ENCODE peak calls at places on chromosomes 3 and 15, in five cellular contexts. One of them, this sample, is unnamed.

GRCh38 chr15:90315276-90315982 is 36.7 kb upstream of the ZNF774 start:
- DNase-seq in ovary: peak; percentile 78
- DNase-seq in astrocyte of the spinal cord: peak; percentile 52
- DNase-seq in cardiac fibroblast: peak; percentile 78
- DNase-seq in OCI-LY7: no peak
- DNase-seq in this sample: peak; percentile 96

GRCh38 chr3:51354766-51355615 is 30.1 kb upstream of the MANF start:
- DNase-seq in ovary: peak; percentile 3
- DNase-seq in astrocyte of the spinal cord: no peak
- DNase-seq in cardiac fibroblast: no peak
- DNase-seq in OCI-LY7: no peak
- DNase-seq in this sample: no peak

GRCh38 chr3:119294889-119295769 is 946 bp downstream of the ARHGAP31 start:
- DNase-seq in ovary: peak; percentile 61
- DNase-seq in astrocyte of the spinal cord: peak; percentile 64
- DNase-seq in cardiac fibroblast: peak; percentile 52
- DNase-seq in OCI-LY7: peak; percentile 57
- DNase-seq in this sample: peak; percentile 35

GRCh38 chr3:128794067-128794768 is 68.2 kb downstream of the RAB7A start:
- DNase-seq in ovary: no peak
- DNase-seq in astrocyte of the spinal cord: peak; percentile 86
- DNase-seq in cardiac fibroblast: peak; percentile 83
- DNase-seq in OCI-LY7: no peak
- DNase-seq in this sample: peak; percentile 56

GRCh38 chr3:59766165-59766872 is 716.5 kb upstream of the CFAP20DC start:
- DNase-seq in ovary: no peak
- DNase-seq in astrocyte of the spinal cord: no peak
- DNase-seq in cardiac fibroblast: no peak
- DNase-seq in OCI-LY7: no peak
- DNase-seq in this sample: peak; percentile 60

GRCh38 chr3:99714146-99714545 is 75.8 kb downstream of the COL8A1 start:
- DNase-seq in ovary: no peak
- DNase-seq in astrocyte of the spinal cord: peak; percentile 81
- DNase-seq in cardiac fibroblast: peak; percentile 66
- DNase-seq in OCI-LY7: no peak
- DNase-seq in this sample: peak; percentile 67

GRCh38 chr3:54188176-54188791 is 65.9 kb downstream of the CACNA2D3 start:
- DNase-seq in ovary: peak; percentile 40
- DNase-seq in astrocyte of the spinal cord: peak; percentile 34
- DNase-seq in cardiac fibroblast: peak; percentile 55
- DNase-seq in OCI-LY7: peak; percentile 57
- DNase-seq in this sample: peak; percentile 84

GRCh38 chr3:46312996-46313395 is 40.9 kb upstream of the CCR2 start:
- DNase-seq in ovary: no peak
- DNase-seq in astrocyte of the spinal cord: no peak
- DNase-seq in cardiac fibroblast: peak; percentile 34
- DNase-seq in OCI-LY7: no peak
- DNase-seq in this sample: peak; percentile 58

GRCh38 chr15:93036922-93037321 is 52.1 kb downstream of the RGMA start:
- DNase-seq in ovary: no peak
- DNase-seq in astrocyte of the spinal cord: no peak
- DNase-seq in cardiac fibroblast: no peak
- DNase-seq in OCI-LY7: no peak
- DNase-seq in this sample: no peak

GRCh38 chr3:151962891-151963290 is 89.4 kb downstream of the SUCNR1 start:
- DNase-seq in ovary: no peak
- DNase-seq in astrocyte of the spinal cord: no peak
- DNase-seq in cardiac fibroblast: no peak
- DNase-seq in OCI-LY7: no peak
- DNase-seq in this sample: no peak

GRCh38 chr3:101940521-101940992 is 91.2 kb downstream of the NFKBIZ start:
- DNase-seq in ovary: peak; percentile 46
- DNase-seq in astrocyte of the spinal cord: peak; percentile 98
- DNase-seq in cardiac fibroblast: peak; percentile 99
- DNase-seq in OCI-LY7: no peak
- DNase-seq in this sample: peak; percentile 99

GRCh38 chr3:94937980-94938379 is 875.1 kb downstream of the NSUN3 start:
- DNase-seq in ovary: no peak
- DNase-seq in astrocyte of the spinal cord: no peak
- DNase-seq in cardiac fibroblast: no peak
- DNase-seq in OCI-LY7: no peak
- DNase-seq in this sample: no peak

GRCh38 chr3:163476179-163476578 is 1602.1 kb downstream of the SI start:
- DNase-seq in ovary: no peak
- DNase-seq in astrocyte of the spinal cord: peak; percentile 2
- DNase-seq in cardiac fibroblast: peak; percentile 2
- DNase-seq in OCI-LY7: no peak
- DNase-seq in this sample: peak; percentile 7

GRCh38 chr3:194224937-194225422 is 89.0 kb downstream of the HES1 start:
- DNase-seq in ovary: no peak
- DNase-seq in astrocyte of the spinal cord: no peak
- DNase-seq in cardiac fibroblast: no peak
- DNase-seq in OCI-LY7: no peak
- DNase-seq in this sample: no peak

GRCh38 chr15:79849789-79850188 is 47.0 kb downstream of the MTHFS start:
- DNase-seq in ovary: no peak
- DNase-seq in astrocyte of the spinal cord: peak; percentile 50
- DNase-seq in cardiac fibroblast: peak; percentile 67
- DNase-seq in OCI-LY7: peak; percentile 54
- DNase-seq in this sample: peak; percentile 69

GRCh38 chr3:128231596-128231995 is 78.3 kb downstream of the EEFSEC start:
- DNase-seq in ovary: no peak
- DNase-seq in astrocyte of the spinal cord: no peak
- DNase-seq in cardiac fibroblast: no peak
- DNase-seq in OCI-LY7: no peak
- DNase-seq in this sample: no peak

GRCh38 chr3:52218953-52219650 is 6.3 kb downstream of the TLR9 start:
- DNase-seq in ovary: peak; percentile 39
- DNase-seq in astrocyte of the spinal cord: no peak
- DNase-seq in cardiac fibroblast: peak; percentile 33
- DNase-seq in OCI-LY7: no peak
- DNase-seq in this sample: peak; percentile 54

GRCh38 chr3:87313641-87314040 is 37.3 kb upstream of the POU1F1 start:
- DNase-seq in ovary: no peak
- DNase-seq in astrocyte of the spinal cord: no peak
- DNase-seq in cardiac fibroblast: no peak
- DNase-seq in OCI-LY7: no peak
- DNase-seq in this sample: no peak

GRCh38 chr15:37881237-37882013 is 53.0 kb upstream of the TMCO5A start:
- DNase-seq in ovary: no peak
- DNase-seq in astrocyte of the spinal cord: no peak
- DNase-seq in cardiac fibroblast: no peak
- DNase-seq in OCI-LY7: no peak
- DNase-seq in this sample: no peak

GRCh38 chr3:23741403-23741706 is 64.4 kb upstream of the UBE2E1 start:
- DNase-seq in ovary: no peak
- DNase-seq in astrocyte of the spinal cord: no peak
- DNase-seq in cardiac fibroblast: no peak
- DNase-seq in OCI-LY7: no peak
- DNase-seq in this sample: no peak

GRCh38 chr3:163916596-163917560 is 1161.4 kb downstream of the SI start:
- DNase-seq in ovary: no peak
- DNase-seq in astrocyte of the spinal cord: no peak
- DNase-seq in cardiac fibroblast: no peak
- DNase-seq in OCI-LY7: peak; percentile 33
- DNase-seq in this sample: no peak

GRCh38 chr15:82414536-82415191 is 15.0 kb upstream of the GOLGA6L9 start:
- DNase-seq in ovary: no peak
- DNase-seq in astrocyte of the spinal cord: no peak
- DNase-seq in cardiac fibroblast: peak; percentile 25
- DNase-seq in OCI-LY7: no peak
- DNase-seq in this sample: peak; percentile 8

GRCh38 chr3:126308394-126309125 is 48.6 kb downstream of the KLF15 start:
- DNase-seq in ovary: peak; percentile 23
- DNase-seq in astrocyte of the spinal cord: no peak
- DNase-seq in cardiac fibroblast: no peak
- DNase-seq in OCI-LY7: no peak
- DNase-seq in this sample: no peak

GRCh38 chr3:197496746-197497125 is 59.0 kb downstream of the BDH1 start:
- DNase-seq in ovary: no peak
- DNase-seq in astrocyte of the spinal cord: no peak
- DNase-seq in cardiac fibroblast: peak; percentile 70
- DNase-seq in OCI-LY7: no peak
- DNase-seq in this sample: no peak

GRCh38 chr3:149959443-149959842 is 11.3 kb downstream of the PFN2 start:
- DNase-seq in ovary: no peak
- DNase-seq in astrocyte of the spinal cord: no peak
- DNase-seq in cardiac fibroblast: no peak
- DNase-seq in OCI-LY7: no peak
- DNase-seq in this sample: no peak

GRCh38 chr3:44903751-44904150 is 29.3 kb downstream of the TGM4 start:
- DNase-seq in ovary: no peak
- DNase-seq in astrocyte of the spinal cord: no peak
- DNase-seq in cardiac fibroblast: no peak
- DNase-seq in OCI-LY7: no peak
- DNase-seq in this sample: no peak

GRCh38 chr3:41710646-41711388 is 251.1 kb downstream of the ULK4 start:
- DNase-seq in ovary: no peak
- DNase-seq in astrocyte of the spinal cord: peak; percentile 92
- DNase-seq in cardiac fibroblast: peak; percentile 80
- DNase-seq in OCI-LY7: no peak
- DNase-seq in this sample: peak; percentile 66

DNA sequence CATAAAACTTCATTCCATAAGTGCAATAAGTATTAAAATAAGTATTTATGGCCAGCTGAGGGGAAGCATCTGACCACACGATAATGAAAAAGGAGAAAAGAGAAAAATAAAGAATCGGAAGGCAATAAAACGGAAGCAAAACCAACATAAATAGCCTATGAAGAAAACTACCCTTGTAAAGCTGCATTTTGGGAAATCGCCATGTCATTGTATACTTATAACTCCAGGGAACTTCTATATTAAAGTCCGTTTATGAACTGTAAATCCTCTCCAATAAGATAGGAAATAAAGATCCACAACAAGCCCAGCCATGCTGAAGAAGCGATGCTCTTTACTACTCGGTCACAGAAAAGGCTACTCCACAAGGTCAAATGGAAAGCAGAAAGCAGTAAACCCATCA is 47.7 kb downstream of the MORC1 start:
- DNase-seq in ovary: no peak
- DNase-seq in astrocyte of the spinal cord: no peak
- DNase-seq in cardiac fibroblast: no peak
- DNase-seq in OCI-LY7: no peak
- DNase-seq in this sample: no peak
- TF ChIP-seq CTCF in ovary: no peak
- TF ChIP-seq CTCF in astrocyte of the spinal cord: no peak
- TF ChIP-seq CTCF in cardiac fibroblast: no peak
- TF ChIP-seq CTCF in OCI-LY7: no peak
- TF ChIP-seq CTCF in this sample: no peak

GRCh38 chr15:32885711-32886110 is 167.9 kb downstream of the GREM1 start:
- DNase-seq in ovary: no peak
- DNase-seq in astrocyte of the spinal cord: no peak
- DNase-seq in cardiac fibroblast: no peak
- DNase-seq in OCI-LY7: no peak
- DNase-seq in this sample: no peak

GRCh38 chr15:32881528-32881927 is 163.7 kb downstream of the GREM1 start:
- DNase-seq in ovary: no peak
- DNase-seq in astrocyte of the spinal cord: no peak
- DNase-seq in cardiac fibroblast: no peak
- DNase-seq in OCI-LY7: peak; percentile 39
- DNase-seq in this sample: no peak

GRCh38 chr15:32887090-32887489 is 169.3 kb downstream of the GREM1 start:
- DNase-seq in ovary: no peak
- DNase-seq in astrocyte of the spinal cord: no peak
- DNase-seq in cardiac fibroblast: no peak
- DNase-seq in OCI-LY7: no peak
- DNase-seq in this sample: no peak

GRCh38 chr15:32886441-32886840 is 168.6 kb downstream of the GREM1 start:
- DNase-seq in ovary: no peak
- DNase-seq in astrocyte of the spinal cord: no peak
- DNase-seq in cardiac fibroblast: no peak
- DNase-seq in OCI-LY7: no peak
- DNase-seq in this sample: no peak

DNA sequence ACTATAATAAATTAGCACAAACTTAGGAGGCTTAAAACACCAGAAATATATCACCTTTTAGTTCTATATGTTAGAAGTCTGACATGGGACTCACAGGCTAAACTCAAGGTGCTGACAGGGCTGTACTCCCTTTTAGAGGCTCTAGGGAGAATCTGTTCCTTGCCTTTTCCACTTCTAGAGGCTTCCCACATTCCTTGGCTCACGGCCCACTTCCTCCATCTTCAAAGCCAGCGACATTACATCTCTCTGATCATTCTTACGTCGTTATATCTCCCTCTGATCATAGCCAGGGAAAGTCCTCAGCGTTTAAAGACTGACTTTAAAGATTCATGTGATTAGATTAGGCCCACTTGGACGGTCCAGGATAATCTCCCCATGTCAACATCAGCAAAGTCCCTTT is 166.3 kb downstream of the GREM1 start:
- DNase-seq in ovary: no peak
- DNase-seq in astrocyte of the spinal cord: no peak
- DNase-seq in cardiac fibroblast: peak; percentile 65
- DNase-seq in OCI-LY7: no peak
- DNase-seq in this sample: peak; percentile 69
- H3K4me3 ChIP-seq in ovary: no peak overlapping the region
- H3K4me3 ChIP-seq in astrocyte of the spinal cord: no peak overlapping the region
- H3K4me3 ChIP-seq in cardiac fibroblast: no peak overlapping the region
- H3K4me3 ChIP-seq in OCI-LY7: no peak overlapping the region
- H3K4me3 ChIP-seq in this sample: no peak overlapping the region

DNA sequence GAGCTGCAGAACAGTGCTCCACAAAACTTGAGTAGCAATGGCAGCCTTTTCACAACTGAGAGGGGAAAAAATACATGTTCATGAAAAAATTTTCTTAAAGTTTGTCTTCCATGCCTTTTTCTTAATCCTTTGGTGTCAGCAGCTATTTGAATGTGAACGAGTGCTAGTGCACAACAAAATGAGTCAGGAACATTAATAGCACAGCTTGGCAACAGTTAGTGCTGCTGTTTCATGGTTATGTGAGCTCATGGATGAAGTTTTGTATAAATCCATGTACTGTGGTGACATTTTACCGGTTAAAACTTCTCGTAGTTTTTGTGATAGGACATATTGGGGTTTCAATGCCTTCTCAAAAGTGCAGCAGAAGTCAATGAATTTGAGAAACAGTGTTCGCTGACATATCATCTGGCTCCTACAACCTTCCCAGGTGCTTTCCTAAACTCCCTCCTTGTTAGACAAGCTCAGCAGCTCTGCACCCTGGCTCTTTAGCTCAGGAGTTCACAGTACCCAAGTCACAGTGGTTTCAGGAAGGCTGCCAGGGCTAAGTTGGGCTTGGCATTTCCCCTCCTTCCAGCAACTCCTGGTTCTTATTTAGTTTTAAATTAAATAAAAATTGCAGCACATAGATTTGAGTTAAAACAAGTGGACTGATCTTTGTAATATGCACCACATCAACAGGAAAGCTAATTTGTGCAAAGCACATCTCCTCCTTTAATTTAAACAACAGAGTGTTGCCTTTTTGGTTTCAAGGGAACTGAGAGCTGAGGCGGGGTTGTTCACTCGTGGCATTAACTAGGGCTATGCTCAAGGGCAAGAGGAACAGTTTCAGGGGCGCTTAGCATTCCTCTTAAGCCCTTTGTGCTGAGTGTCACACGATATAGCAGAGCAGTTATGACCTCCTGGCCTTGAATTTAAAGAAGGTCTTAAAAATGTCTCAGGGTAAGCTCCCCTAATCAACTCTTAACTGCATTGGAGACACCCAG is 362.8 kb downstream of the CHST2 start:
- DNase-seq in ovary: no peak
- DNase-seq in astrocyte of the spinal cord: peak; percentile 37
- DNase-seq in cardiac fibroblast: peak; percentile 46
- DNase-seq in OCI-LY7: no peak
- DNase-seq in this sample: no peak
- TF ChIP-seq CTCF in ovary: no peak
- TF ChIP-seq CTCF in astrocyte of the spinal cord: no peak
- TF ChIP-seq CTCF in cardiac fibroblast: no peak
- TF ChIP-seq CTCF in OCI-LY7: no peak
- TF ChIP-seq CTCF in this sample: no peak

GRCh38 chr3:40573985-40574384 is 49.2 kb downstream of the ZNF621 start:
- DNase-seq in ovary: no peak
- DNase-seq in astrocyte of the spinal cord: no peak
- DNase-seq in cardiac fibroblast: no peak
- DNase-seq in OCI-LY7: no peak
- DNase-seq in this sample: no peak
- H3K4me3 ChIP-seq in ovary: no peak overlapping the region
- H3K4me3 ChIP-seq in astrocyte of the spinal cord: no peak overlapping the region
- H3K4me3 ChIP-seq in cardiac fibroblast: no peak overlapping the region
- H3K4me3 ChIP-seq in OCI-LY7: no peak overlapping the region
- H3K4me3 ChIP-seq in this sample: no peak overlapping the region